ENCODE peak calls at places on chromosomes 5 and 9, in five cellular contexts. R, P, Z, F and Q are unnamed samples.

GRCh38 chr9:128703616-128704355 is 1.5 kb downstream of the PKN3 start:
- DNase-seq in R (no peak), P (no peak), Z (no peak), F (peak; percentile 45), Q (no peak)

GRCh38 chr9:107447081-107447480 is 42.5 kb downstream of the KLF4 start:
- DNase-seq in R (no peak), P (no peak), Z (no peak), F (no peak), Q (no peak)

GRCh38 chr5:93580387-93581100 is 475 bp downstream of the NR2F1-AS1 start:
- DNase-seq in R (no peak), P (no peak), Z (no peak), F (no peak), Q (no peak)

GRCh38 chr5:133838286-133838685 is 130.1 kb downstream of the C5orf15 start:
- DNase-seq in R (no peak), P (no peak), Z (no peak), F (no peak), Q (no peak)

GRCh38 chr9:120583958-120584369 is 4.0 kb upstream of the CDK5RAP2 start:
- DNase-seq in R (peak; percentile 65), P (peak; percentile 16), Z (peak; percentile 85), F (peak; percentile 53), Q (no peak)

GRCh38 chr5:110757118-110757729 is 18.4 kb downstream of the SLC25A46 start:
- DNase-seq in R (no peak), P (peak; percentile 40), Z (peak; percentile 38), F (peak; percentile 21), Q (no peak)

GRCh38 chr5:84642795-84643194 is 258.1 kb upstream of the EDIL3 start:
- DNase-seq in R (no peak), P (no peak), Z (no peak), F (no peak), Q (no peak)

GRCh38 chr5:22063717-22064116 is 789.4 kb downstream of the CDH12 start:
- DNase-seq in R (no peak), P (no peak), Z (no peak), F (no peak), Q (no peak)

GRCh38 chr9:127181315-127181580 is 58.8 kb upstream of the ANGPTL2 start:
- DNase-seq in R (no peak), P (no peak), Z (no peak), F (no peak), Q (no peak)

GRCh38 chr9:72883867-72884266 is 69.0 kb downstream of the ALDH1A1 start:
- DNase-seq in R (no peak), P (no peak), Z (no peak), F (no peak), Q (no peak)

GRCh38 chr5:143258559-143259253 is 144.8 kb downstream of the NR3C1 start:
- DNase-seq in R (no peak), P (no peak), Z (no peak), F (no peak), Q (no peak)

GRCh38 chr9:129868571-129869486 is 33.6 kb downstream of the USP20 start:
- DNase-seq in R (no peak), P (no peak), Z (no peak), F (no peak), Q (no peak)

GRCh38 chr9:95494022-95494415 is 22.8 kb downstream of the PTCH1 start:
- DNase-seq in R (no peak), P (no peak), Z (no peak), F (no peak), Q (no peak)

GRCh38 chr5:137641148-137641547 is 94.7 kb downstream of the KLHL3 start:
- DNase-seq in R (no peak), P (no peak), Z (no peak), F (no peak), Q (no peak)

GRCh38 chr5:90546216-90546837 is 12.3 kb upstream of the ADGRV1 start:
- DNase-seq in R (no peak), P (no peak), Z (no peak), F (no peak), Q (no peak)

GRCh38 chr5:110957934-110958333 is 113.6 kb upstream of the TSLP start:
- DNase-seq in R (no peak), P (no peak), Z (no peak), F (no peak), Q (no peak)

GRCh38 chr9:124282442-124283231 is 24.9 kb downstream of the NEK6 start:
- DNase-seq in R (no peak), P (no peak), Z (peak; percentile 62), F (peak; percentile 67), Q (no peak)

GRCh38 chr5:103021310-103021709 is 98.6 kb downstream of the GIN1 start:
- DNase-seq in R (peak; percentile 27), P (no peak), Z (no peak), F (no peak), Q (no peak)

GRCh38 chr5:89037090-89037489 is 154.1 kb upstream of the MEF2C start:
- DNase-seq in R (no peak), P (no peak), Z (peak; percentile 2), F (no peak), Q (no peak)

GRCh38 chr5:119706049-119706448 is 76.7 kb downstream of the FAM170A start:
- DNase-seq in R (no peak), P (no peak), Z (no peak), F (no peak), Q (no peak)

GRCh38 chr5:88602584-88602983 is 280.4 kb downstream of the MEF2C start:
- DNase-seq in R (no peak), P (peak; percentile 10), Z (peak; percentile 8), F (peak; percentile 27), Q (peak; percentile 7)

GRCh38 chr9:128528445-128529160 is 23.8 kb upstream of the SPTAN1 start:
- DNase-seq in R (no peak), P (no peak), Z (no peak), F (no peak), Q (no peak)

GRCh38 chr9:132637801-132638200 is 32.0 kb downstream of the DDX31 start:
- DNase-seq in R (no peak), P (no peak), Z (no peak), F (no peak), Q (no peak)

GRCh38 chr9:122364117-122364782 is 6.6 kb upstream of the PTGS1 start:
- DNase-seq in R (no peak), P (no peak), Z (no peak), F (no peak), Q (no peak)

GRCh38 chr5:172819569-172819968 is 14.5 kb upstream of the ERGIC1 start:
- DNase-seq in R (no peak), P (no peak), Z (no peak), F (no peak), Q (no peak)

GRCh38 chr5:172818081-172818480 is 16.0 kb upstream of the ERGIC1 start:
- DNase-seq in R (no peak), P (no peak), Z (no peak), F (no peak), Q (no peak)

GRCh38 chr5:172820046-172820767 is 13.8 kb upstream of the ERGIC1 start:
- DNase-seq in R (no peak), P (peak; percentile 7), Z (no peak), F (no peak), Q (no peak)

GRCh38 chr5:172817664-172818063 is 16.4 kb upstream of the ERGIC1 start:
- DNase-seq in R (no peak), P (no peak), Z (no peak), F (no peak), Q (no peak)

DNA sequence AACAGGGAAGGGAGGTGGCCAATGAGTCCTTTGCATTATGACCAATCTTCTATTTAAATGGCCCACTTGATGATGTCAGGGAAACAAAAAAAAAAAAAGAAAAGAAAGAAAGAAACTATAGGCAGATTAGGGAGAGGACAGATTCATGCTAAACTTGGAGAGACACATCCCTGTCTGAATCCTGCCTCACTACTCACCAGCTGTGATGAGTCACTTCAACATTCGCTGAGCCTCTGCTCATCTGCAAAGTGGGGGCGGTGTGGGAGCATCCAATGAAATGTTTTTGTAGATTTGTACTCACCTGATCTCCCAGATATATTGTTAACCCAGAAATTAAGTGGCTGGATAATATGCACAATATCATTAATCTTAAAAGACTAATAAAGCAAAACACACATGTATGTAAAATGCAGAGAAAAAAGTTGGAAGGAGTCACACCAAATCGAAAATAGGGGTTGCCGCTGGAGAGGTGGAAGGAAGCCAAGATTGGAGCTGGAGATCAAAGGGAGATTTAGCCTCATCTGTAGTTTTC is 17.1 kb upstream of the ERGIC1 start:
- DNase-seq in R (no peak), P (no peak), Z (no peak), F (peak; percentile 69), Q (no peak)
- TF ChIP-seq JUND in R (no peak), P (peak; percentile 66), Z (no peak), F (peak; percentile 93), Q (no peak)

DNA sequence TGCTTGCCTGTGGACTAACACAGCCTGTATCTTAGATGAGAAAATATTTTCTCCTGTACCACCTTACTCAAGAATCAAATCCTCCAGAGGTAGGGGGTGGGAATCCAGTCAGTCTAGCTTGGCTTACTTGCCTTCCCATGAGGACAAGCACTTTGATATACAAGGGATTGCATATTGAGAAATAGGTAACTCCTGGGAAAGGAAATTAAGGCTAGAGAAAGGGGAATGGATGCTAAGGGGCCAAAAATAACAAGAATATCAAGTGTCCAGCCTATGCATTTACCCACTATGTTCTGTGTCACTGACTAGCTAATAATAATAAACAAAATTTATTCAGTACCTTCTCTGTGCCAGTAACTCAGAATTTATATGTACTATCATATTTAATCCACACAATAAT is 21.4 kb upstream of the SNX2 start:
- DNase-seq in R (no peak), P (no peak), Z (no peak), F (no peak), Q (no peak)
- TF ChIP-seq ATF3 in R (no peak), P (no peak), Z (no peak), F (no peak), Q (no peak)

GRCh38 chr5:148376198-148376597 is 7.6 kb upstream of the FBXO38 start:
- DNase-seq in R (no peak), P (no peak), Z (no peak), F (no peak), Q (no peak)

GRCh38 chr5:148372883-148373282 is 10.9 kb upstream of the FBXO38 start:
- DNase-seq in R (no peak), P (no peak), Z (no peak), F (no peak), Q (no peak)

GRCh38 chr5:148372331-148372730 is 11.4 kb upstream of the FBXO38 start:
- DNase-seq in R (no peak), P (no peak), Z (no peak), F (no peak), Q (no peak)

GRCh38 chr5:148378670-148379069 is 5.1 kb upstream of the FBXO38 start:
- DNase-seq in R (no peak), P (no peak), Z (no peak), F (no peak), Q (no peak)

DNA sequence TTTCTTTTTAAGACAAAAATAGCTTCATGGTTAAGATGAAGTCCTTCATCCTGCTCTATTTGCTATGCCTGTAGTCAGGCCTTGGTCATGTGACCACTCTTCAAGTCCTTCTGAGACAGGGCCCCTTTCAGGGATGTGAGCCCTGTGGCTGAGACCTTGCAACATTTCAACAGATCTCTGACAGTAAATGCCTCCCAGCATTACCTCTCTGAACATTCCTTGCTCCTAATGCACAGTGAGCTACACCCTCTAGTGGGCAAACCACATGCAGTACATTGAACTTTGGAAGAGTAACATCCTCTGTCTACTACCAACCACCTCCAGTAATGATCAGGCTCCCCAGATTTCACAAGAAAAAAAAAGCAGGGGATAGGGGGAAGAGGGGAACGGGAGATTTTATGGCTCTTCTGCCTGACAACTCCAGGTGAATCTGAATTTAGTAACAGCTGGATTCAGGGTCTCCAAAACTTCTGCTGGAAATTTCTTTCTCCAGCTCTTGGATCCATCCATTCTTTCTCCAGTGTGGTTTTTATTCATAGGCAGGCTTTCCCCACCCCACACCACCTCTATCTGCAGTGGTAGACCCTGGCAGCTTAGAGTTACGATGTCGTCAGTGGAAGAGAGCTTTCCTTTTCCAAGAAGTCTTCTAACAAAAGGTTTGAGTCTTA is 8.9 kb upstream of the FBXO38 start:
- DNase-seq in R (no peak), P (peak; percentile 45), Z (peak; percentile 72), F (peak; percentile 50), Q (peak; percentile 49)
- TF ChIP-seq JUND in R (no peak), P (no peak), Z (no peak), F (no peak), Q (no peak)

GRCh38 chr5:135295852-135296251 is 103.2 kb downstream of the MACROH2A1 start:
- DNase-seq in R (no peak), P (no peak), Z (no peak), F (no peak), Q (no peak)
- TF ChIP-seq ATF3 in R (no peak), P (no peak), Z (no peak), F (no peak), Q (no peak)